ENCODE peak calls at places on chromosome 7, in six cellular contexts. F is A673, Q is stomach, G is SJSA1, Z is neural progenitor cell, I is endodermal cell. W is an unnamed sample.
A peak's percentile ranks its signal among the peaks of the same experiment; 100 is the strongest.

GRCh38 chr7:2363283-2363682 is 8.7 kb downstream of the EIF3B start:
- DNase-seq in F (no peak), Q (no peak), G (no peak), Z (no peak), I (no peak), W (no peak)

GRCh38 chr7:16795624-16796023 is 9.2 kb downstream of the AGR2 start:
- DNase-seq in F (peak; percentile 63), Q (no peak), G (no peak), Z (no peak), I (no peak), W (no peak)

GRCh38 chr7:81624021-81624630 is 145.7 kb downstream of the HGF start:
- DNase-seq in F (no peak), Q (no peak), G (peak; percentile 31), Z (no peak), I (no peak), W (no peak)

GRCh38 chr7:781228-781864 is 50.9 kb upstream of the SUN1 start:
- DNase-seq in F (peak; percentile 93), Q (no peak), G (no peak), Z (no peak), I (no peak), W (no peak)

GRCh38 chr7:95398155-95398940 is 2.2 kb upstream of the PON3 start:
- DNase-seq in F (no peak), Q (no peak), G (no peak), Z (no peak), I (no peak), W (no peak)

GRCh38 chr7:2824678-2825461 is 19.2 kb downstream of the GNA12 start:
- DNase-seq in F (no peak), Q (no peak), G (no peak), Z (peak; percentile 40), I (peak; percentile 79), W (no peak)

GRCh38 chr7:153090757-153091156 is 331.2 kb downstream of the ACTR3B start:
- DNase-seq in F (no peak), Q (no peak), G (no peak), Z (no peak), I (no peak), W (no peak)

GRCh38 chr7:23470290-23471089 is at the start of gene IGF2BP3:
- DNase-seq in F (peak; percentile 99), Q (no peak), G (peak; percentile 99), Z (peak; percentile 97), I (peak; percentile 95), W (no peak)

GRCh38 chr7:140049339-140050024 is 13.3 kb downstream of the PARP12 start:
- DNase-seq in F (no peak), Q (no peak), G (peak; percentile 23), Z (no peak), I (no peak), W (no peak)

GRCh38 chr7:91772100-91772794 is 108.3 kb downstream of the MTERF1 start:
- DNase-seq in F (no peak), Q (no peak), G (no peak), Z (no peak), I (no peak), W (no peak)

GRCh38 chr7:52475192-52475591 is 560.2 kb upstream of the POM121L12 start:
- DNase-seq in F (no peak), Q (no peak), G (no peak), Z (no peak), I (no peak), W (no peak)

GRCh38 chr7:12685550-12685949 is 1.9 kb upstream of the ARL4A start:
- DNase-seq in F (peak; percentile 80), Q (no peak), G (no peak), Z (peak; percentile 75), I (peak; percentile 84), W (no peak)

GRCh38 chr7:90677742-90678439 is 81.8 kb downstream of the CDK14 start:
- DNase-seq in F (peak; percentile 59), Q (no peak), G (no peak), Z (peak; percentile 16), I (no peak), W (no peak)

GRCh38 chr7:85820702-85821443 is 634.0 kb upstream of the SEMA3D start:
- DNase-seq in F (no peak), Q (no peak), G (no peak), Z (no peak), I (peak; percentile 63), W (no peak)

GRCh38 chr7:38932509-38933168 is 23.6 kb upstream of the VPS41 start:
- DNase-seq in F (peak; percentile 68), Q (peak; percentile 64), G (peak; percentile 67), Z (peak; percentile 82), I (peak; percentile 90), W (peak; percentile 69)

GRCh38 chr7:50731703-50732582 is 50.8 kb downstream of the GRB10 start:
- DNase-seq in F (no peak), Q (no peak), G (no peak), Z (no peak), I (no peak), W (no peak)

GRCh38 chr7:151377406-151377805 is 32.4 kb downstream of the WDR86 start:
- DNase-seq in F (no peak), Q (no peak), G (no peak), Z (no peak), I (no peak), W (no peak)

GRCh38 chr7:30134523-30135270 is at the start of gene MTURN:
- DNase-seq in F (peak; percentile 87), Q (peak; percentile 94), G (peak; percentile 79), Z (peak; percentile 97), I (peak; percentile 95), W (peak; percentile 84)

GRCh38 chr7:117385340-117386124 is 41.8 kb downstream of the ASZ1 start:
- DNase-seq in F (peak; percentile 52), Q (no peak), G (peak; percentile 39), Z (no peak), I (no peak), W (no peak)

GRCh38 chr7:100676501-100677306 is 3.2 kb downstream of the GNB2 start:
- DNase-seq in F (no peak), Q (no peak), G (no peak), Z (no peak), I (no peak), W (no peak)

GRCh38 chr7:33627741-33628140 is 277.6 kb upstream of the BMPER start:
- DNase-seq in F (no peak), Q (no peak), G (no peak), Z (no peak), I (no peak), W (no peak)
- H3K27ac ChIP-seq in F (no peak overlapping the region), Q (no peak overlapping the region), G (no peak overlapping the region), Z (no peak overlapping the region), I (no peak overlapping the region), W (no peak overlapping the region)

DNA sequence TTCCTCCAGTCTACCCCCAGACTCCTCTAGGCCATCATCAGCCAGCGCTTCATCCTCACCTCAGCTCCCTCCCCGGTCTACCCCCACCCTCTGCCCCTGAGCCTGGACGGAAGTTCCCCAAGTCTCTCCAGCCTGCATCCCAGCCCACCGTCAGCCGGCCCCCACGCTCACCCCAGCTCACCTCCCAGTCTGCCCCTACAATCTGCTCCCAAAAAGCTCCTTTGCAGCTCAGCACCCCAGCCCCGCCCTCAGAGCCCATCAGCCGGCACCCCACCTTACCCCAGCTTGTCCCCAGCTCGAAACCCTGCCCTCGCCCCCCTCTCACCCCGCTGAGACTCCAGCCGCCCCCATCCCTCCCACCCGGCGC is 322 bp upstream of the RAMP3 start:
- DNase-seq in F (no peak), Q (no peak), G (no peak), Z (no peak), I (no peak), W (no peak)
- H3K4me3 ChIP-seq in F (no peak overlapping the region), Q (peak overlapping the region; percentile 44), G (no peak overlapping the region), Z (peak overlapping the region; percentile 47), I (no peak overlapping the region), W (peak overlapping the region; percentile 58)

DNA sequence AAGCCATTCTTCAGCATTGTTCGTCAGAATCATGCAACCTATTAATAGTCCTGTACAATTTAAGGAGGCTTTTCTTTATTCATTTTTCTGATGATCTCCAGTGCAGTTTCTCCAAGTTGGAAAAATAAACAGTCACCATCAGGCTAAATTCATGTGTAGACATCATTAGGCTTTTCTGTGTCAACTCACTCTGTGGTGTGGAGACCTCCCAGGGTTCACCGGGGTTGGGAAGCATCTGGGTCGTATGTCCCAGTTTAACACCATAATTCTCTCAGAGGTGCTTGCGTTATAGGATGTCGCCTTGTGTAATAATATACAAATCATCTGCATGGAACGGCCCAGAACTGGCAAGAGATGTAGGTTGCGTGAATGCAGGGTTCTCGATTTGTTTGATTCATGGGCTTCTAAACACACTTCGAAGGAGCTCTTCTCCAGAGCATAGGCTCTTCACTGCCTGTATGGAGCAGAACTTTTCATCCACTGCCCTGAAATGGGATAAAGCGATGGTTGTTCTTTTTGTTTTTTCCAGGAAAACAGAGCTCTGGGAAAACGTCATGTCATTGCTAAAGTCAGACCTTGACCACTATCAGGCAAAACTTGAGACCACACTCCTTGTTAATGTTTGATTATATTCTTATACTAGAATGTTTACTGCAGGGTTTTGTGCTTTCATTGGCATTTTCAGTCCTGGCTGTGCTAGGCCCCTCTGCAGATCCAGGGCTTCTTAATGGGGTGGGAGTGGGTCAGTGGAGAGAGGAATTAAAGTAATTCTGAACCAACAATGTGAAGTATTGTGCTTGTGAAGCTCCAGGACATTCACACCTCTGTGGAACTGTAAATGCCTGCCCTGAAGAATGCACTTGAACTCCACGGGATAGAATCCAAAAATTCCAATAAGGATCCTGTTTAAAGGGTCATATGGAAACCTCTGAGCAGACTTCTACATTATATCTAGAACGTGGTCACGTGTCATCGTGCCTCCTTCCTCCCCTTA is 172.8 kb downstream of the TRIL start:
- DNase-seq in F (no peak), Q (no peak), G (no peak), Z (no peak), I (peak; percentile 68), W (no peak)
- H3K27ac ChIP-seq in F (no peak overlapping the region), Q (no peak overlapping the region), G (no peak overlapping the region), Z (no peak overlapping the region), I (no peak overlapping the region), W (no peak overlapping the region)

GRCh38 chr7:27213150-27213903 is 13.4 kb upstream of the HOXA13 start:
- DNase-seq in F (no peak), Q (no peak), G (no peak), Z (no peak), I (peak; percentile 76), W (no peak)
- H3K4me3 ChIP-seq in F (no peak overlapping the region), Q (no peak overlapping the region), G (no peak overlapping the region), Z (peak overlapping the region; percentile 25), I (peak overlapping the region; percentile 56), W (no peak overlapping the region)

GRCh38 chr7:159013825-159014289 is 130.8 kb downstream of the VIPR2 start:
- DNase-seq in F (no peak), Q (no peak), G (no peak), Z (no peak), I (no peak), W (no peak)
- H3K27ac ChIP-seq in F (no peak overlapping the region), Q (peak overlapping the region; percentile 82), G (no peak overlapping the region), Z (no peak overlapping the region), I (no peak overlapping the region), W (no peak overlapping the region)

W was measured in lung.